ENCODE peak calls at places on chromosomes 1 and 21, in four cellular contexts. Y is GM12878, F is IMR-90, P is neuronal stem cell. V is an unnamed sample.

GRCh38 chr1:226322986-226323385 is 14.0 kb upstream of the LIN9 start:
- DNase-seq in P (no peak), F (no peak), Y (no peak), V (no peak)

GRCh38 chr1:3097861-3098260 is 28.9 kb downstream of the PRDM16 start:
- DNase-seq in Y (no peak), F (no peak), P (no peak), V (no peak)

GRCh38 chr1:100387209-100387608 is 34.9 kb downstream of the CDC14A start:
- DNase-seq in F (peak), Y (no peak), P (no peak), V (no peak)

GRCh38 chr1:214584805-214585766 is 17.9 kb upstream of the CENPF start:
- DNase-seq in Y (no peak), F (peak), P (no peak), V (no peak)

GRCh38 chr1:18893120-18893519 is 9.2 kb downstream of the ALDH4A1 start:
- DNase-seq in Y (no peak), F (no peak), P (no peak), V (no peak)

GRCh38 chr1:218079379-218079778 is 205.7 kb upstream of the RRP15 start:
- DNase-seq in F (no peak), Y (no peak), P (no peak), V (no peak)

GRCh38 chr1:202806845-202807366 is 1.3 kb downstream of the KDM5B start:
- DNase-seq in Y (no peak), P (no peak), F (no peak), V (no peak)

GRCh38 chr1:201937624-201938212 is 8.6 kb downstream of the LMOD1 start:
- DNase-seq in F (peak), Y (no peak), P (no peak), V (no peak)

GRCh38 chr1:91617242-91617837 is 116.7 kb downstream of the CDC7 start:
- DNase-seq in Y (no peak), F (no peak), P (no peak), V (no peak)

GRCh38 chr1:114340906-114341698 is 169.9 kb downstream of the TRIM33 start:
- DNase-seq in P (no peak), Y (no peak), F (no peak), V (no peak)

GRCh38 chr1:115173151-115173550 is 83.8 kb upstream of the TSPAN2 start:
- DNase-seq in F (peak), P (no peak), Y (no peak), V (no peak)

GRCh38 chr1:21864730-21865129 is 52.7 kb downstream of the LDLRAD2 start:
- DNase-seq in Y (no peak), P (no peak), F (no peak), V (no peak)

GRCh38 chr1:93839307-93839706 is 39.7 kb downstream of the DNTTIP2 start:
- DNase-seq in Y (no peak), F (peak), P (no peak), V (no peak)

GRCh38 chr1:85824066-85824835 is 116.0 kb upstream of the ZNHIT6 start:
- DNase-seq in Y (no peak), P (no peak), F (no peak), V (no peak)

GRCh38 chr1:109790735-109791494 is 27.2 kb upstream of the EPS8L3 start:
- DNase-seq in P (no peak), F (peak), Y (peak), V (no peak)

DNA sequence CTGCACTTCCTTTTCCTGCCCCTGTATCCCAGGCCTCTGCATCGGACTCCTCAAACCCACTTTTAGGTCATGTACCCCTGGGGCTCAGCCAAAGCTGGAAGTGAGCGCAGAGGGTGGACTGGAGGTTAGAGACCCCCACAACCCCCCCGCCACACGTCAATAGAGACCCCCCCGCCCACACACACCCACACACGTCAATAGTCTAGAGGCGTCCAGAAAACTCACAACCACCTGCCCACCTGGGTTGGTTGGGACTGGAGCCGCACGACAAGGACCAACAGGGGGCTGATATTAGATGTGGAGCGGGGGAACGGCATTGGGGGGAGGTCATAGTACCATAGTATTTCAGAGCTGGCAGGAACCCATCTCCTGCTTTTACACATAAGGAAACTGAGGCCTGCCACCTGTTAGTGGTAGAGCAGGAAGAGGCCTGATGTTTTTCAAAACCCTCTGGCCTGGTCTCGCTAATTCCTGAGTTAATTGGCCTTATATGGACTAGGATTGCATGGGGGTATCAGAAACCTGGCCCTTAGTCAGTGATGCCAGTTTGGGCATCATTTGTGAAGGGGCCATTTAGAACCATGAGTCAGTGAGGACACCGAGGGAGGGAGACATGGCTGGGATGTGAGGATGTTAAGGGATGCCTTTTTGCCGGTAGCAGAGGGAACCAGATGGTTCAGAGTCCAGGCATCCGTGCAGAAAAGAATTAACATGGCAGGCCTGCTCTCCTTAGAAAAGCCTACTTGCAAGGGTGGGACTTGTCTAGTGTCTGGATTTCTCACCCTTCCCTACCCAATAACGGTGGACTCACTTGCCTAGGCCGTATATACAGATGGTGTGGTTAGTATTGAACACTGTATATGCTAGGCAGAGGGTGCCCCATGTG is 1.1 kb downstream of the NENF start:
- DNase-seq in F (no peak), P (no peak), Y (no peak), V (no peak)
- H2AFZ ChIP-seq in F (peak), P (peak), Y (peak), V (no peak)

GRCh38 chr1:17281775-17282181 is 26.2 kb upstream of the PADI4 start:
- DNase-seq in P (no peak), F (no peak), Y (no peak), V (peak)
- H2AFZ ChIP-seq in P (no peak), F (no peak), Y (no peak), V (no peak)

DNA sequence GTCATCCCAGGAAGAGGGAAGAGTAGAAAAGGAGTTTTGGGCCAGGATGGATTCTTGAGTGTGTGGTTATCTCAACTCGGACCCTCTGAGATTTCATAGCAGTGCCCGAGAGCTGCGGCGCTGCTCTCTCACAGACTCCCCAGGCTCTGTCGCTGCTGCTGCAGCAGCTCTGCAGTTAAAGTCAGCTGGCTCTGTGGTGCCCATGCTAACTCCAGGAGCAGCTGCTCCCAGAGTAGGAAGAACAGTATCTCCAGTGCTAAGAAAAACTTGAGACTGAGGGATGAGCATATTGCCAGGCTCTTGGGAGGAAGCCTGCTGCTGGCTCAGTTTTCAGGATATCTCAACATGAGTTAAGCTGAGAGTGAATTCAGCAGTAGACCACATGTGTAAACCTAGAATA is 4.4 kb downstream of the LCE2D start:
- DNase-seq in Y (no peak), P (no peak), F (no peak), V (no peak)
- H2AFZ ChIP-seq in Y (no peak), P (no peak), F (no peak), V (no peak)

GRCh38 chr21:46194374-46195334 is 10.4 kb upstream of the SPATC1L start:
- DNase-seq in F (no peak), Y (no peak), P (no peak), V (no peak)
- H2AFZ ChIP-seq in F (peak), Y (no peak), P (no peak), V (no peak)

GRCh38 chr1:42992043-42992697 is 33.5 kb upstream of the SLC2A1 start:
- DNase-seq in Y (no peak), F (no peak), P (no peak), V (no peak)
- H2AFZ ChIP-seq in Y (no peak), F (no peak), P (no peak), V (no peak)

GRCh38 chr1:213300433-213300832 is 249.4 kb downstream of the RPS6KC1 start:
- DNase-seq in F (no peak), P (no peak), Y (no peak), V (no peak)

DNA sequence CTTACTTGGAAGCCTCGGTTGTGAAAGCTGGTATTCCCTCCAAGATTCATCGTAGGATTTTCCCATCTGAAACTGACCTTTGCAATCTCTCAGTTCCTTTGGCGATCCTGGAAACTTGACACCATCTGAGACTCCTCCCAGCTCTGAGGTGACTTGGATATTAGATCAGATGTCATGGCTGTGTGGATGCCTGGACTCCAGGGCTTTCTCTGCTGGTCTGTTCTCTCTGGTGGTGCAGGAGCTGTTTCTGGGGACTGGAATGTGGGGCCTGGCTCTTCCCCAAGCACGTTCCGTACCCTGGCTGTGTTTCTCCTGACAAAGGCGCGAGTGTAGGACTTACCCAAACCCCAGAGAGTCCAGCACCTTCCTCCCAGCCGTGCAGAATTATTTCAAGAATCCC is 252.2 kb downstream of the RPS6KC1 start:
- DNase-seq in F (peak), Y (no peak), P (no peak), V (no peak)
- H2AFZ ChIP-seq in F (peak), Y (no peak), P (no peak), V (no peak)

V was measured in keratinocyte.